ENCODE peak calls at places on chromosomes 16 and 17, in nine cellular contexts. D, O, Z, Q, M, B, E, W and I are unnamed samples.

GRCh38 chr17:48143629-48144028 is 36.1 kb downstream of the SNX11 start:
- DNase-seq in D (no peak), O (no peak), Z (no peak), Q (no peak), M (no peak), B (no peak), E (no peak), W (no peak), I (no peak)

GRCh38 chr16:12349950-12350842 is 373.7 kb downstream of the SNX29 start:
- DNase-seq in D (no peak), O (no peak), Z (no peak), Q (peak), M (no peak), B (no peak), E (no peak), W (no peak), I (no peak)

GRCh38 chr17:17736205-17737183 is 55.2 kb downstream of the RAI1 start:
- DNase-seq in D (no peak), O (no peak), Z (no peak), Q (no peak), M (no peak), B (no peak), E (no peak), W (no peak), I (no peak)

GRCh38 chr16:3187798-3188674 is at the start of gene OR1F1:
- DNase-seq in D (no peak), O (no peak), Z (peak), Q (peak), M (peak), B (no peak), E (no peak), W (peak), I (peak)

GRCh38 chr16:8796469-8797363 is 723 bp downstream of the TMEM186 start:
- DNase-seq in D (no peak), O (no peak), Z (no peak), Q (no peak), M (no peak), B (no peak), E (no peak), W (no peak), I (no peak)

GRCh38 chr17:71110326-71110725 is 941.0 kb downstream of the KCNJ2 start:
- DNase-seq in D (no peak), O (no peak), Z (no peak), Q (no peak), M (no peak), B (no peak), E (no peak), W (no peak), I (no peak)

GRCh38 chr16:25372716-25373115 is 115.1 kb upstream of the ZKSCAN2 start:
- DNase-seq in D (no peak), O (no peak), Z (no peak), Q (no peak), M (no peak), B (no peak), E (no peak), W (no peak), I (no peak)

GRCh38 chr16:68237243-68238028 is 1.5 kb upstream of the ESRP2 start:
- DNase-seq in D (peak), O (peak), Z (peak), Q (peak), M (peak), B (peak), E (peak), W (peak), I (peak)

GRCh38 chr17:72726936-72727335 is 365.6 kb downstream of the SLC39A11 start:
- DNase-seq in D (peak), O (no peak), Z (peak), Q (peak), M (no peak), B (no peak), E (no peak), W (no peak), I (peak)

GRCh38 chr16:30778549-30779244 is 8.3 kb downstream of the ZNF629 start:
- DNase-seq in D (no peak), O (no peak), Z (no peak), Q (no peak), M (peak), B (no peak), E (no peak), W (no peak), I (no peak)